ENCODE peak calls at places on chromosomes 3 and 15, in five cellular contexts. One of them, this sample, is unnamed.
A peak's percentile ranks its signal among the peaks of the same experiment; 100 is the strongest.

GRCh38 chr3:100957407-100958100 is 35.7 kb downstream of the ABI3BP start:
- DNase-seq in AG04450: no peak
- DNase-seq in T1000: no peak
- DNase-seq in right cardiac atrium: no peak
- DNase-seq in DMS53: no peak
- DNase-seq in this sample: no peak

GRCh38 chr3:107641572-107642307 is 119.0 kb downstream of the BBX start:
- DNase-seq in T1000: no peak
- DNase-seq in AG04450: no peak
- DNase-seq in DMS53: no peak
- DNase-seq in right cardiac atrium: no peak
- DNase-seq in this sample: no peak

GRCh38 chr3:53166781-53167291 is 5.8 kb downstream of the PRKCD start:
- DNase-seq in T1000: no peak
- DNase-seq in DMS53: no peak
- DNase-seq in right cardiac atrium: peak; percentile 82
- DNase-seq in AG04450: peak; percentile 11
- DNase-seq in this sample: no peak

GRCh38 chr3:14803981-14804834 is 14.6 kb upstream of the FGD5 start:
- DNase-seq in right cardiac atrium: peak; percentile 69
- DNase-seq in AG04450: no peak
- DNase-seq in DMS53: no peak
- DNase-seq in T1000: no peak
- DNase-seq in this sample: peak; percentile 55

GRCh38 chr3:8182904-8183303 is 318.7 kb upstream of the LMCD1 start:
- DNase-seq in right cardiac atrium: no peak
- DNase-seq in T1000: no peak
- DNase-seq in DMS53: no peak
- DNase-seq in AG04450: no peak
- DNase-seq in this sample: no peak

GRCh38 chr3:15331606-15332404 is 581 bp downstream of the SH3BP5 start:
- DNase-seq in T1000: peak; percentile 24
- DNase-seq in right cardiac atrium: peak; percentile 53
- DNase-seq in AG04450: no peak
- DNase-seq in DMS53: peak; percentile 34
- DNase-seq in this sample: no peak

GRCh38 chr3:194985031-194985578 is 285.9 kb downstream of the XXYLT1 start:
- DNase-seq in AG04450: peak; percentile 41
- DNase-seq in DMS53: peak; percentile 92
- DNase-seq in right cardiac atrium: peak; percentile 77
- DNase-seq in T1000: no peak
- DNase-seq in this sample: peak; percentile 97

GRCh38 chr15:101201411-101202174 is 50.3 kb downstream of the CHSY1 start:
- DNase-seq in right cardiac atrium: peak; percentile 95
- DNase-seq in DMS53: no peak
- DNase-seq in T1000: peak; percentile 92
- DNase-seq in AG04450: peak; percentile 93
- DNase-seq in this sample: peak; percentile 97

GRCh38 chr15:66023322-66023972 is 154.2 kb downstream of the RAB11A start:
- DNase-seq in right cardiac atrium: no peak
- DNase-seq in AG04450: no peak
- DNase-seq in DMS53: no peak
- DNase-seq in T1000: no peak
- DNase-seq in this sample: no peak

GRCh38 chr3:46690798-46691197 is 2.7 kb downstream of the ALS2CL start:
- DNase-seq in AG04450: no peak
- DNase-seq in DMS53: no peak
- DNase-seq in right cardiac atrium: peak; percentile 68
- DNase-seq in T1000: no peak
- DNase-seq in this sample: no peak

GRCh38 chr3:48243886-48244285 is 3.0 kb downstream of the ZNF589 start:
- DNase-seq in right cardiac atrium: no peak
- DNase-seq in DMS53: no peak
- DNase-seq in AG04450: no peak
- DNase-seq in T1000: no peak
- DNase-seq in this sample: no peak

GRCh38 chr15:77346637-77347036 is 73.3 kb downstream of the PEAK1 start:
- DNase-seq in DMS53: peak; percentile 12
- DNase-seq in right cardiac atrium: no peak
- DNase-seq in T1000: no peak
- DNase-seq in AG04450: no peak
- DNase-seq in this sample: no peak

GRCh38 chr3:155217591-155217990 is 75.9 kb downstream of the STRIT1 start:
- DNase-seq in T1000: no peak
- DNase-seq in right cardiac atrium: no peak
- DNase-seq in DMS53: no peak
- DNase-seq in AG04450: no peak
- DNase-seq in this sample: no peak

GRCh38 chr3:116148881-116149530 is 296.3 kb downstream of the LSAMP start:
- DNase-seq in T1000: no peak
- DNase-seq in AG04450: no peak
- DNase-seq in DMS53: peak; percentile 50
- DNase-seq in right cardiac atrium: no peak
- DNase-seq in this sample: peak; percentile 13

GRCh38 chr3:4720316-4721075 is 227.3 kb downstream of the ITPR1 start:
- DNase-seq in AG04450: no peak
- DNase-seq in T1000: peak; percentile 15
- DNase-seq in right cardiac atrium: peak; percentile 76
- DNase-seq in DMS53: peak; percentile 18
- DNase-seq in this sample: peak; percentile 81

GRCh38 chr15:25883860-25884259 is 20.7 kb upstream of the ATP10A start:
- DNase-seq in AG04450: peak; percentile 79
- DNase-seq in T1000: no peak
- DNase-seq in DMS53: no peak
- DNase-seq in right cardiac atrium: no peak
- DNase-seq in this sample: no peak

GRCh38 chr15:44971036-44971435 is 14.5 kb downstream of the TERB2 start:
- DNase-seq in right cardiac atrium: no peak
- DNase-seq in T1000: no peak
- DNase-seq in AG04450: no peak
- DNase-seq in DMS53: peak; percentile 52
- DNase-seq in this sample: peak; percentile 0

GRCh38 chr15:40054746-40055575 is 16.0 kb upstream of the SRP14 start:
- DNase-seq in T1000: no peak
- DNase-seq in DMS53: peak; percentile 90
- DNase-seq in AG04450: no peak
- DNase-seq in right cardiac atrium: no peak
- DNase-seq in this sample: no peak

GRCh38 chr3:173410836-173411235 is 13.3 kb downstream of the NLGN1 start:
- DNase-seq in DMS53: peak; percentile 28
- DNase-seq in AG04450: no peak
- DNase-seq in T1000: no peak
- DNase-seq in right cardiac atrium: no peak
- DNase-seq in this sample: no peak

GRCh38 chr3:63135362-63135761 is 142.7 kb upstream of the SYNPR start:
- DNase-seq in right cardiac atrium: no peak
- DNase-seq in T1000: no peak
- DNase-seq in AG04450: no peak
- DNase-seq in DMS53: peak; percentile 64
- DNase-seq in this sample: peak; percentile 79

GRCh38 chr3:137105277-137105977 is 147.6 kb downstream of the IL20RB start:
- DNase-seq in AG04450: peak; percentile 30
- DNase-seq in T1000: no peak
- DNase-seq in DMS53: peak; percentile 73
- DNase-seq in right cardiac atrium: no peak
- DNase-seq in this sample: peak; percentile 83

GRCh38 chr3:164851204-164851603 is 227.1 kb downstream of the SI start:
- DNase-seq in right cardiac atrium: no peak
- DNase-seq in DMS53: no peak
- DNase-seq in AG04450: no peak
- DNase-seq in T1000: no peak
- DNase-seq in this sample: no peak

GRCh38 chr15:74419432-74419831 is 14.3 kb downstream of the SEMA7A start:
- DNase-seq in T1000: no peak
- DNase-seq in right cardiac atrium: no peak
- DNase-seq in AG04450: no peak
- DNase-seq in DMS53: no peak
- DNase-seq in this sample: no peak

GRCh38 chr3:118000219-118000618 is 1034.4 kb downstream of the IGSF11 start:
- DNase-seq in right cardiac atrium: no peak
- DNase-seq in AG04450: no peak
- DNase-seq in T1000: no peak
- DNase-seq in DMS53: no peak
- DNase-seq in this sample: no peak

GRCh38 chr3:42025388-42026138 is 63.7 kb upstream of the ULK4 start:
- DNase-seq in DMS53: peak; percentile 85
- DNase-seq in AG04450: peak; percentile 93
- DNase-seq in right cardiac atrium: peak; percentile 90
- DNase-seq in T1000: peak; percentile 55
- DNase-seq in this sample: peak; percentile 95

GRCh38 chr15:68433551-68433950 is 1.6 kb upstream of the ITGA11 start:
- DNase-seq in DMS53: no peak
- DNase-seq in AG04450: no peak
- DNase-seq in T1000: no peak
- DNase-seq in right cardiac atrium: no peak
- DNase-seq in this sample: no peak

GRCh38 chr3:10400050-10400748 is 79.3 kb upstream of the SEC13 start:
- DNase-seq in DMS53: no peak
- DNase-seq in AG04450: no peak
- DNase-seq in T1000: no peak
- DNase-seq in right cardiac atrium: no peak
- DNase-seq in this sample: peak; percentile 23

GRCh38 chr3:144344925-144345548 is 373.4 kb downstream of the DIPK2A start:
- DNase-seq in DMS53: no peak
- DNase-seq in T1000: no peak
- DNase-seq in right cardiac atrium: no peak
- DNase-seq in AG04450: no peak
- DNase-seq in this sample: no peak

GRCh38 chr15:39255760-39256159 is 325.1 kb upstream of the THBS1 start:
- DNase-seq in right cardiac atrium: no peak
- DNase-seq in T1000: no peak
- DNase-seq in DMS53: peak; percentile 98
- DNase-seq in AG04450: no peak
- DNase-seq in this sample: no peak

GRCh38 chr3:17233398-17233800 is 348.6 kb downstream of the PLCL2 start:
- DNase-seq in AG04450: peak; percentile 20
- DNase-seq in T1000: no peak
- DNase-seq in right cardiac atrium: no peak
- DNase-seq in DMS53: peak; percentile 67
- DNase-seq in this sample: peak; percentile 66

GRCh38 chr15:90648137-90649070 is 68.7 kb upstream of the BLM start:
- DNase-seq in DMS53: peak; percentile 72
- DNase-seq in T1000: peak; percentile 32
- DNase-seq in AG04450: peak; percentile 42
- DNase-seq in right cardiac atrium: peak; percentile 71
- DNase-seq in this sample: peak; percentile 83

This sample was measured in mesendoderm.